ENCODE peak calls at places on chromosomes 5 and 9, in five cellular contexts. One of them, this sample, is unnamed.

GRCh38 chr5:168125445-168126199 is 165.8 kb upstream of the WWC1 start:
- DNase-seq in fibroblast of lung: no peak
- DNase-seq in astrocyte of the cerebellum: no peak
- DNase-seq in stimulated activated CD4-positive, alpha-beta T cell treated with anti-CD3 and anti-CD28 coated beads, Interleukin-12 subunit alpha, Interleukin-12 subunit beta, amount 100 ng/mL, for 4 hours: no peak
- DNase-seq in gastrocnemius medialis: no peak
- DNase-seq in this sample: no peak

GRCh38 chr9:137308102-137308619 is 6.1 kb upstream of the NRARP start:
- DNase-seq in fibroblast of lung: no peak
- DNase-seq in astrocyte of the cerebellum: no peak
- DNase-seq in stimulated activated CD4-positive, alpha-beta T cell treated with anti-CD3 and anti-CD28 coated beads, Interleukin-12 subunit alpha, Interleukin-12 subunit beta, amount 100 ng/mL, for 4 hours: no peak
- DNase-seq in gastrocnemius medialis: no peak
- DNase-seq in this sample: no peak

GRCh38 chr9:91060520-91061343 is 259.1 kb downstream of the SYK start:
- DNase-seq in fibroblast of lung: peak; percentile 95
- DNase-seq in astrocyte of the cerebellum: peak; percentile 99
- DNase-seq in stimulated activated CD4-positive, alpha-beta T cell treated with anti-CD3 and anti-CD28 coated beads, Interleukin-12 subunit alpha, Interleukin-12 subunit beta, amount 100 ng/mL, for 4 hours: no peak
- DNase-seq in gastrocnemius medialis: peak; percentile 70
- DNase-seq in this sample: no peak

GRCh38 chr5:152632380-152632779 is 227.3 kb upstream of the NMUR2 start:
- DNase-seq in fibroblast of lung: no peak
- DNase-seq in astrocyte of the cerebellum: no peak
- DNase-seq in stimulated activated CD4-positive, alpha-beta T cell treated with anti-CD3 and anti-CD28 coated beads, Interleukin-12 subunit alpha, Interleukin-12 subunit beta, amount 100 ng/mL, for 4 hours: no peak
- DNase-seq in gastrocnemius medialis: no peak
- DNase-seq in this sample: no peak

GRCh38 chr5:97929383-97929782 is 746.3 kb upstream of the RIOK2 start:
- DNase-seq in fibroblast of lung: peak; percentile 9
- DNase-seq in astrocyte of the cerebellum: no peak
- DNase-seq in stimulated activated CD4-positive, alpha-beta T cell treated with anti-CD3 and anti-CD28 coated beads, Interleukin-12 subunit alpha, Interleukin-12 subunit beta, amount 100 ng/mL, for 4 hours: no peak
- DNase-seq in gastrocnemius medialis: no peak
- DNase-seq in this sample: no peak

GRCh38 chr5:1930501-1930879 is 47.8 kb upstream of the IRX4 start:
- DNase-seq in fibroblast of lung: no peak
- DNase-seq in astrocyte of the cerebellum: no peak
- DNase-seq in stimulated activated CD4-positive, alpha-beta T cell treated with anti-CD3 and anti-CD28 coated beads, Interleukin-12 subunit alpha, Interleukin-12 subunit beta, amount 100 ng/mL, for 4 hours: no peak
- DNase-seq in gastrocnemius medialis: no peak
- DNase-seq in this sample: no peak

GRCh38 chr5:77867194-77867691 is 91.1 kb upstream of the TBCA start:
- DNase-seq in fibroblast of lung: no peak
- DNase-seq in astrocyte of the cerebellum: no peak
- DNase-seq in stimulated activated CD4-positive, alpha-beta T cell treated with anti-CD3 and anti-CD28 coated beads, Interleukin-12 subunit alpha, Interleukin-12 subunit beta, amount 100 ng/mL, for 4 hours: no peak
- DNase-seq in gastrocnemius medialis: no peak
- DNase-seq in this sample: no peak

GRCh38 chr5:114237766-114238165 is 124.1 kb upstream of the KCNN2 start:
- DNase-seq in fibroblast of lung: peak; percentile 93
- DNase-seq in astrocyte of the cerebellum: no peak
- DNase-seq in stimulated activated CD4-positive, alpha-beta T cell treated with anti-CD3 and anti-CD28 coated beads, Interleukin-12 subunit alpha, Interleukin-12 subunit beta, amount 100 ng/mL, for 4 hours: no peak
- DNase-seq in gastrocnemius medialis: no peak
- DNase-seq in this sample: no peak

GRCh38 chr5:151005187-151005974 is 15.0 kb upstream of the GPX3 start:
- DNase-seq in fibroblast of lung: no peak
- DNase-seq in astrocyte of the cerebellum: no peak
- DNase-seq in stimulated activated CD4-positive, alpha-beta T cell treated with anti-CD3 and anti-CD28 coated beads, Interleukin-12 subunit alpha, Interleukin-12 subunit beta, amount 100 ng/mL, for 4 hours: no peak
- DNase-seq in gastrocnemius medialis: peak; percentile 69
- DNase-seq in this sample: no peak

GRCh38 chr5:126656397-126657007 is 55.8 kb downstream of the PHAX start:
- DNase-seq in fibroblast of lung: peak; percentile 36
- DNase-seq in astrocyte of the cerebellum: peak; percentile 28
- DNase-seq in stimulated activated CD4-positive, alpha-beta T cell treated with anti-CD3 and anti-CD28 coated beads, Interleukin-12 subunit alpha, Interleukin-12 subunit beta, amount 100 ng/mL, for 4 hours: peak; percentile 7
- DNase-seq in gastrocnemius medialis: no peak
- DNase-seq in this sample: no peak

This sample was measured in left colon.